ENCODE peak calls at places on chromosome 2, in ten cellular contexts. One of them, this sample, is unnamed.

GRCh38 chr2:40282428-40282827 is 169.5 kb downstream of the SLC8A1 start:
- DNase-seq in AG04449: no peak
- DNase-seq in central memory CD4-positive, alpha-beta T cell: no peak
- DNase-seq in stimulated activated naive CD8-positive, alpha-beta T cell treated with anti-CD3 and anti-CD28 coated beads, Interleukin-15, amount 100 ng/mL, for 72 hours: no peak
- DNase-seq in A549: no peak
- DNase-seq in type B pancreatic cell: no peak
- DNase-seq in upper lobe of right lung: no peak
- DNase-seq in OCI-M1: no peak
- DNase-seq in stimulated activated CD4-positive, alpha-beta T cell treated with anti-CD3 and anti-CD28 coated beads, TNF-alpha, amount 100 ng/mL, for 48 hours: no peak
- DNase-seq in retina: no peak
- DNase-seq in this sample: no peak

GRCh38 chr2:184654945-184655344 is 56.6 kb downstream of the ZNF804A start:
- DNase-seq in AG04449: peak
- DNase-seq in central memory CD4-positive, alpha-beta T cell: no peak
- DNase-seq in stimulated activated naive CD8-positive, alpha-beta T cell treated with anti-CD3 and anti-CD28 coated beads, Interleukin-15, amount 100 ng/mL, for 72 hours: no peak
- DNase-seq in A549: no peak
- DNase-seq in type B pancreatic cell: no peak
- DNase-seq in upper lobe of right lung: no peak
- DNase-seq in OCI-M1: no peak
- DNase-seq in stimulated activated CD4-positive, alpha-beta T cell treated with anti-CD3 and anti-CD28 coated beads, TNF-alpha, amount 100 ng/mL, for 48 hours: no peak
- DNase-seq in retina: no peak
- DNase-seq in this sample: no peak

GRCh38 chr2:20514596-20515269 is 67.9 kb downstream of the RHOB start:
- DNase-seq in AG04449: peak
- DNase-seq in central memory CD4-positive, alpha-beta T cell: no peak
- DNase-seq in stimulated activated naive CD8-positive, alpha-beta T cell treated with anti-CD3 and anti-CD28 coated beads, Interleukin-15, amount 100 ng/mL, for 72 hours: no peak
- DNase-seq in A549: peak
- DNase-seq in type B pancreatic cell: no peak
- DNase-seq in upper lobe of right lung: no peak
- DNase-seq in OCI-M1: no peak
- DNase-seq in stimulated activated CD4-positive, alpha-beta T cell treated with anti-CD3 and anti-CD28 coated beads, TNF-alpha, amount 100 ng/mL, for 48 hours: no peak
- DNase-seq in retina: no peak
- DNase-seq in this sample: no peak

GRCh38 chr2:7956126-7956689 is 725.6 kb upstream of the ID2 start:
- DNase-seq in AG04449: no peak
- DNase-seq in central memory CD4-positive, alpha-beta T cell: no peak
- DNase-seq in stimulated activated naive CD8-positive, alpha-beta T cell treated with anti-CD3 and anti-CD28 coated beads, Interleukin-15, amount 100 ng/mL, for 72 hours: no peak
- DNase-seq in A549: no peak
- DNase-seq in type B pancreatic cell: no peak
- DNase-seq in upper lobe of right lung: no peak
- DNase-seq in OCI-M1: no peak
- DNase-seq in stimulated activated CD4-positive, alpha-beta T cell treated with anti-CD3 and anti-CD28 coated beads, TNF-alpha, amount 100 ng/mL, for 48 hours: no peak
- DNase-seq in retina: no peak
- DNase-seq in this sample: no peak

GRCh38 chr2:38505779-38506178 is 96.9 kb downstream of the HNRNPLL start:
- DNase-seq in AG04449: peak
- DNase-seq in central memory CD4-positive, alpha-beta T cell: no peak
- DNase-seq in stimulated activated naive CD8-positive, alpha-beta T cell treated with anti-CD3 and anti-CD28 coated beads, Interleukin-15, amount 100 ng/mL, for 72 hours: no peak
- DNase-seq in A549: peak
- DNase-seq in type B pancreatic cell: no peak
- DNase-seq in upper lobe of right lung: no peak
- DNase-seq in OCI-M1: no peak
- DNase-seq in stimulated activated CD4-positive, alpha-beta T cell treated with anti-CD3 and anti-CD28 coated beads, TNF-alpha, amount 100 ng/mL, for 48 hours: no peak
- DNase-seq in retina: no peak
- DNase-seq in this sample: no peak

GRCh38 chr2:72924353-72925240 is 7.3 kb downstream of the EMX1 start:
- DNase-seq in AG04449: no peak
- DNase-seq in central memory CD4-positive, alpha-beta T cell: no peak
- DNase-seq in stimulated activated naive CD8-positive, alpha-beta T cell treated with anti-CD3 and anti-CD28 coated beads, Interleukin-15, amount 100 ng/mL, for 72 hours: peak
- DNase-seq in A549: no peak
- DNase-seq in type B pancreatic cell: peak
- DNase-seq in upper lobe of right lung: peak
- DNase-seq in OCI-M1: no peak
- DNase-seq in stimulated activated CD4-positive, alpha-beta T cell treated with anti-CD3 and anti-CD28 coated beads, TNF-alpha, amount 100 ng/mL, for 48 hours: no peak
- DNase-seq in retina: peak
- DNase-seq in this sample: no peak

GRCh38 chr2:238938460-238939055 is 90.7 kb downstream of the TWIST2 start:
- DNase-seq in AG04449: peak
- DNase-seq in central memory CD4-positive, alpha-beta T cell: no peak
- DNase-seq in stimulated activated naive CD8-positive, alpha-beta T cell treated with anti-CD3 and anti-CD28 coated beads, Interleukin-15, amount 100 ng/mL, for 72 hours: no peak
- DNase-seq in A549: no peak
- DNase-seq in type B pancreatic cell: peak
- DNase-seq in upper lobe of right lung: peak
- DNase-seq in OCI-M1: no peak
- DNase-seq in stimulated activated CD4-positive, alpha-beta T cell treated with anti-CD3 and anti-CD28 coated beads, TNF-alpha, amount 100 ng/mL, for 48 hours: no peak
- DNase-seq in retina: no peak
- DNase-seq in this sample: no peak

GRCh38 chr2:58019209-58019608 is 27.4 kb upstream of the VRK2 start:
- DNase-seq in AG04449: no peak
- DNase-seq in central memory CD4-positive, alpha-beta T cell: no peak
- DNase-seq in stimulated activated naive CD8-positive, alpha-beta T cell treated with anti-CD3 and anti-CD28 coated beads, Interleukin-15, amount 100 ng/mL, for 72 hours: no peak
- DNase-seq in A549: peak
- DNase-seq in type B pancreatic cell: no peak
- DNase-seq in upper lobe of right lung: no peak
- DNase-seq in OCI-M1: no peak
- DNase-seq in stimulated activated CD4-positive, alpha-beta T cell treated with anti-CD3 and anti-CD28 coated beads, TNF-alpha, amount 100 ng/mL, for 48 hours: no peak
- DNase-seq in retina: no peak
- DNase-seq in this sample: no peak

GRCh38 chr2:121377676-121378075 is 92.7 kb upstream of the TFCP2L1 start:
- DNase-seq in AG04449: no peak
- DNase-seq in central memory CD4-positive, alpha-beta T cell: no peak
- DNase-seq in stimulated activated naive CD8-positive, alpha-beta T cell treated with anti-CD3 and anti-CD28 coated beads, Interleukin-15, amount 100 ng/mL, for 72 hours: no peak
- DNase-seq in A549: no peak
- DNase-seq in type B pancreatic cell: no peak
- DNase-seq in upper lobe of right lung: no peak
- DNase-seq in OCI-M1: peak
- DNase-seq in stimulated activated CD4-positive, alpha-beta T cell treated with anti-CD3 and anti-CD28 coated beads, TNF-alpha, amount 100 ng/mL, for 48 hours: no peak
- DNase-seq in retina: peak
- DNase-seq in this sample: no peak